ENCODE peak calls at places on chromosome 19, in six cellular contexts. A, D, W, U, H and N are unnamed samples.

GRCh38 chr19:45139286-45140143 is 21.3 kb downstream of the NKPD1 start:
- DNase-seq in A (no peak), D (no peak), W (no peak), U (no peak), H (no peak), N (no peak)

GRCh38 chr19:53882391-53883050 is 524 bp downstream of the PRKCG start:
- DNase-seq in A (no peak), D (no peak), W (no peak), U (no peak), H (no peak), N (no peak)

GRCh38 chr19:51339313-51339686 is 2.6 kb downstream of the VSIG10L start:
- DNase-seq in A (no peak), D (no peak), W (no peak), U (no peak), H (no peak), N (no peak)

GRCh38 chr19:36973844-36974195 is 57.7 kb downstream of the ZNF568 start:
- DNase-seq in A (no peak), D (no peak), W (no peak), U (no peak), H (no peak), N (no peak)

GRCh38 chr19:15551183-15552004 is 43.1 kb downstream of the CYP4F22 start:
- DNase-seq in A (no peak), D (peak), W (no peak), U (no peak), H (no peak), N (peak)

GRCh38 chr19:50191270-50191669 is 12.2 kb upstream of the MYH14 start:
- DNase-seq in A (no peak), D (no peak), W (no peak), U (no peak), H (no peak), N (no peak)

GRCh38 chr19:50558039-50558438 is 10.2 kb downstream of the LRRC4B start:
- DNase-seq in A (no peak), D (no peak), W (no peak), U (no peak), H (no peak), N (no peak)

GRCh38 chr19:27794444-27795042 is 1418.4 kb downstream of the UQCRFS1 start:
- DNase-seq in A (peak), D (peak), W (no peak), U (no peak), H (no peak), N (no peak)

GRCh38 chr19:20077791-20078463 is at the start of gene ZNF90:
- DNase-seq in A (peak), D (peak), W (peak), U (peak), H (peak), N (peak)

GRCh38 chr19:862529-863304 is 3.3 kb downstream of the CFD start:
- DNase-seq in A (peak), D (peak), W (no peak), U (peak), H (no peak), N (peak)

GRCh38 chr19:1855040-1855827 is 7.0 kb upstream of the REXO1 start:
- DNase-seq in A (peak), D (peak), W (peak), U (peak), H (peak), N (peak)

GRCh38 chr19:34976611-34977010 is 12.6 kb upstream of the ZNF792 start:
- DNase-seq in A (no peak), D (no peak), W (peak), U (no peak), H (peak), N (no peak)

GRCh38 chr19:45396389-45397260 is 8.2 kb downstream of the PPP1R13L start:
- DNase-seq in A (no peak), D (no peak), W (no peak), U (no peak), H (no peak), N (no peak)

GRCh38 chr19:4831351-4832340 is at the start of gene TICAM1:
- DNase-seq in A (peak), D (peak), W (peak), U (peak), H (peak), N (peak)

GRCh38 chr19:49573009-49573408 is 7.3 kb downstream of the NOSIP start:
- DNase-seq in A (no peak), D (no peak), W (no peak), U (no peak), H (no peak), N (no peak)

GRCh38 chr19:3096902-3097326 is 2.8 kb downstream of the GNA11 start:
- DNase-seq in A (no peak), D (peak), W (no peak), U (no peak), H (no peak), N (no peak)

GRCh38 chr19:14004619-14005380 is 1.3 kb downstream of the RFX1 start:
- DNase-seq in A (no peak), D (peak), W (peak), U (peak), H (no peak), N (no peak)

GRCh38 chr19:55304279-55304978 is 20.6 kb downstream of the BRSK1 start:
- DNase-seq in A (no peak), D (peak), W (no peak), U (no peak), H (no peak), N (no peak)

GRCh38 chr19:12838182-12838890 is at the start of gene MAST1:
- DNase-seq in A (no peak), D (no peak), W (no peak), U (no peak), H (no peak), N (peak)

GRCh38 chr19:29671393-29672076 is 6.3 kb downstream of the PLEKHF1 start:
- DNase-seq in A (no peak), D (peak), W (peak), U (no peak), H (no peak), N (peak)

GRCh38 chr19:13150919-13151604 is 851 bp downstream of the IER2 start:
- DNase-seq in A (no peak), D (no peak), W (no peak), U (no peak), H (no peak), N (peak)

GRCh38 chr19:18932216-18932841 is 8.7 kb downstream of the HOMER3 start:
- DNase-seq in A (no peak), D (peak), W (peak), U (peak), H (peak), N (peak)

GRCh38 chr19:22545751-22546150 is 88.4 kb upstream of the ZNF492 start:
- DNase-seq in A (no peak), D (no peak), W (no peak), U (no peak), H (no peak), N (peak)

GRCh38 chr19:16778796-16779411 is 50.3 kb upstream of the SIN3B start:
- DNase-seq in A (peak), D (no peak), W (no peak), U (no peak), H (no peak), N (peak)

DNA sequence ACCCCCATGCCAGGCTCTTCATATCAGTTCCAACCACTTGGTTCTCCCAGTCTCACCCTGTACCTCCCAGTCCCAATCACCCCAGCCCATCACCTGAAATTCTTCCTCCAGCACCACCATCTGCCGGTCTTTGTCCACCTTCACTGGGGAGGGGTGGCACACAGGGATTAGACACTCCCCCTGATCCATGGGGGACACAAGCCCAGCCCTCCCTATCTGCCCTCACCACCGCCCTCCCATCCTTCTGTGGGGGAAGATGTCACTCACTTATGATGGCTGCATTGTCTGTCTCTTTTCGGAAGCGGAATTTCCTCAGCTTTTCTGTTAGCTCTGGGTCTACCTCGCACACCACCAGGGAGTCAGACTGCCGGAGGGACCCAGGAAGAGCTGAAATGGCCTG is 675 bp downstream of the GMFG start:
- DNase-seq in A (no peak), D (no peak), W (no peak), U (no peak), H (no peak), N (no peak)
- H3K27ac ChIP-seq in A (no peak), D (peak), W (peak), U (peak), H (peak), N (peak)

DNA sequence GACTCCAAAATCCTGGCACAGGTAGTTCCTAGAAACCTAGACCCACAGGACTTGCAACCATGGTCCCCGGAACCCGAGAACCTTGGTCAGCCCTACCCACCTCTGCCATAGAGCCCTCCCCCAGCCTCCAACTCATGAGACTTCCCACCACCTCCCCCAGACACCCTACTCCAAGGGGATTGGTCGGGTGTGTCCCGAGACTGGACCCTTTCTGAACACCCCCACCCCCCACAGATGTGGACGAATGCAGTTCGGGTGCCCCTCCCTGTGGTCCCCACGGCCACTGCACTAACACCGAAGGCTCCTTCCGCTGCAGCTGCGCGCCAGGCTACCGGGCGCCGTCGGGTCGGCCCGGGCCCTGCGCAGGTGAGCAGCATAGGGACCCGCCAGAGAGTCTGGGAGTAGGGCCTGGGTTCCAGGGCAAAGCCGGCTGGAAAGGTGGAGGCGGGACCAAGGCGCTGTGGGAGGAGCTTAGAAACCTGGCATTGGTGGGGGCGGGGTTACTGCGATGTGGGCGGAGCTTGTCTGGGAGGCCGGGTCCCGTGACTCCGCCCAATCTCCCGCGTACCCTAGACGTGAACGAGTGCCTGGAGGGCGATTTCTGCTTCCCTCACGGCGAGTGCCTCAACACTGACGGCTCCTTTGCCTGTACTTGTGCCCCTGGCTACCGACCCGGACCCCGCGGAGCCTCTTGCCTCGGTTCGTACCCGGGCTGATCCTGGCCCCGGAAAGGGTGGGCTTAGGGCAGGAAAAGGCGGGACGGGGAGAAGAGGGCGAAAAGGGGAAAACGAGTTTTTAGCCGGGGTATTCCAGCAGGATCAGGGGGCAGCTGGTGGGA is 11.9 kb downstream of the LTBP4 start:
- DNase-seq in A (no peak), D (peak), W (no peak), U (peak), H (peak), N (peak)
- TF ChIP-seq POLR2A in A (no peak), D (no peak), W (no peak), U (no peak), H (no peak), N (no peak)

GRCh38 chr19:37999309-38000213 is 92.6 kb downstream of the SIPA1L3 start:
- DNase-seq in A (peak), D (peak), W (peak), U (peak), H (no peak), N (peak)
- H3K27ac ChIP-seq in A (peak), D (peak), W (no peak), U (peak), H (no peak), N (peak)

GRCh38 chr19:31346184-31346583 is 3.1 kb downstream of the TSHZ3 start:
- DNase-seq in A (no peak), D (no peak), W (no peak), U (no peak), H (no peak), N (no peak)
- TF ChIP-seq POLR2A in A (no peak), D (no peak), W (no peak), U (no peak), H (no peak), N (no peak)